ENCODE peak calls at places on chromosomes 13 and 19, in ten cellular contexts. F is psoas muscle, G is aorta, U is right lobe of liver, A is pancreas, P is lower lobe of right lung, H is mucosa of descending colon, X is heart left ventricle, K is PC-3, S is body of pancreas. Q is an unnamed sample.

GRCh38 chr13:91907398-91907797 is 509.0 kb downstream of the GPC5 start:
- ATAC-seq in S (no peak), A (no peak), F (no peak), G (no peak), K (no peak), P (no peak), H (no peak), X (no peak), U (no peak), Q (no peak)

GRCh38 chr13:110442946-110443632 is 118.4 kb downstream of the RAB20 start:
- ATAC-seq in X (no peak), H (peak; percentile 8), F (no peak), K (no peak), U (no peak), A (no peak), P (no peak), S (no peak), G (no peak), Q (peak; percentile 8)

GRCh38 chr19:29329460-29330134 is 116.6 kb upstream of the UQCRFS1 start:
- ATAC-seq in S (no peak), F (no peak), P (no peak), X (no peak), G (no peak), A (no peak), H (no peak), K (no peak), U (peak; percentile 31), Q (no peak)

GRCh38 chr19:2524840-2525723 is 49.2 kb downstream of the GADD45B start:
- ATAC-seq in X (peak; percentile 40), U (peak; percentile 63), P (peak; percentile 38), H (peak; percentile 31), F (peak; percentile 59), A (peak; percentile 31), S (no peak), G (peak; percentile 82), K (peak; percentile 89), Q (peak; percentile 37)

GRCh38 chr13:51313619-51314018 is 25.9 kb upstream of the SERPINE3 start:
- ATAC-seq in S (no peak), H (no peak), P (no peak), U (no peak), X (no peak), K (no peak), A (no peak), F (no peak), G (no peak), Q (no peak)

GRCh38 chr13:41356788-41357187 is 45.7 kb downstream of the NAA16 start:
- ATAC-seq in P (no peak), G (no peak), S (no peak), U (no peak), A (no peak), K (peak; percentile 68), F (no peak), H (peak; percentile 52), X (no peak), Q (no peak)

GRCh38 chr13:48853381-48854102 is 122.2 kb upstream of the FNDC3A start:
- ATAC-seq in H (no peak), S (no peak), U (peak; percentile 31), A (no peak), F (no peak), K (no peak), P (no peak), G (no peak), X (no peak), Q (no peak)

GRCh38 chr13:79307433-79307861 is 98.6 kb downstream of the RBM26 start:
- ATAC-seq in G (no peak), P (peak; percentile 61), S (no peak), K (peak; percentile 67), A (peak; percentile 28), H (no peak), F (no peak), U (no peak), X (no peak), Q (no peak)

GRCh38 chr13:20814224-20814910 is 40.6 kb upstream of the EEF1AKMT1 start:
- ATAC-seq in G (peak; percentile 93), P (peak; percentile 98), K (peak; percentile 81), F (peak; percentile 96), A (peak; percentile 97), X (peak; percentile 95), S (peak; percentile 99), U (peak; percentile 81), H (peak; percentile 76), Q (peak; percentile 97)

GRCh38 chr13:98807774-98808173 is 55.3 kb upstream of the SLC15A1 start:
- ATAC-seq in U (no peak), X (no peak), G (no peak), P (no peak), A (no peak), S (no peak), H (no peak), K (no peak), F (no peak), Q (no peak)
- H3K36me3 ChIP-seq in U (no peaks in the 10 kb centered on the region), X (peaks cover 78% of the 10 kb centered on the region), G (peaks cover 1% of the 10 kb centered on the region), P (peaks cover 81% of the 10 kb centered on the region), A (peaks cover 2% of the 10 kb centered on the region), S (no peaks in the 10 kb centered on the region), H (no peaks in the 10 kb centered on the region), K (no peaks in the 10 kb centered on the region), F (peaks cover 11% of the 10 kb centered on the region), Q (peaks cover 77% of the 10 kb centered on the region)

DNA sequence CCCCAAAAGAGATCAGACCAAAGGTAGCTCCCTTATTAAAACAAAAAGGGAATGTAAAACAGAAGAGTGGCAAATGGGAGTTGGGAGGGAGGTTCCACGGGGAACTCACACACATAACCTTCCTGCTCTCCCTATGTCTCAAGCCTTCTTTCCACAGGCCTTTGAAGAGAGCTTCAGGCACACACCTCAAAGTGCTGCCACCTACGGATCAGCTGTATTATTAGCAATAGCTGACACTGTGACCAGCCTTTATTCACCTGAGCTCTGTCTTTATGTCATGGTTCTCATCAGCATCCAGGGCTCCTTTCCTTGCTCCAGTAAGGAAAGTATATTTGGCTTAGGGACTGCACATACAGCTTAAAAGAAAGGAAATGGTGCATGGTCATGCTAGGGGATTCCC is 11.3 kb downstream of the ZNF571 start:
- ATAC-seq in S (no peak), A (no peak), P (no peak), F (no peak), G (no peak), X (no peak), U (no peak), K (no peak), H (no peak), Q (no peak)
- H3K36me3 ChIP-seq in S (peaks cover 24% of the 10 kb centered on the region), A (peaks cover 23% of the 10 kb centered on the region), P (peaks cover 47% of the 10 kb centered on the region), F (peaks cover 26% of the 10 kb centered on the region), G (peaks cover 27% of the 10 kb centered on the region), X (peaks cover 47% of the 10 kb centered on the region), U (no peaks in the 10 kb centered on the region), K (peaks cover 62% of the 10 kb centered on the region), H (no peaks in the 10 kb centered on the region), Q (peaks cover 8% of the 10 kb centered on the region)

DNA sequence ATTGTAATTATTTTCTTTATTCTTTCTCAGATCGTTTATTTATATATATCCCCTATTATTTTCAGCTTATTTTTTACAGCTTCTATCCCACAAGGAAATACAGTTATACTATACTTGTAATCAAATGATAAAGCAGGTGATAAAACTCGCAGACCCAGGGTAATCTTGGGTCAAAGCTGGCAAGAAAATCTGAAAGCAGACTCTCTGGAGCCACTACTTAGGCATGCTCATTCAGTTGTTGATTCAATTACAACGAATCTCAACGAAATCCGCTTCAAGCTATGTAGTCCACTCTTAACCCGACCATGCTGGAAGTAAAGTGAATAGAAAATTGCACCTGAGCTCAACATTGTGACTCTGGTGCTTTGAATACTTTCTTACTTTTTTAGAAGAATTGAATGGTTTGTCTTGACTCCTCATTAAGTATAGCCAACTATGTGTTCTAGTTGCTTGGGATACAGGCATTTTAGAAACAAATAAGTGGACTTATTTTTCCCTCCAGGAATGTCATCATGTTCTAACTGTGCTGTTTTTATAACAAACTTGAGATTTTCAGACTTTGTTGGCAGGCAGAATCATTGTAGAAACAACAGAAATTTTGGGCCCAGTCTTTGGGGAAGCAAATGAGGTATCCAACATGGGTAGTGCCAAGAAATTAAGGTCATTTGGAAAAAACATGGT is 21.4 kb downstream of the ESD start:
- ATAC-seq in P (no peak), X (no peak), H (no peak), F (no peak), A (no peak), S (no peak), K (no peak), G (peak; percentile 64), U (no peak), Q (peak; percentile 39)
- H3K36me3 ChIP-seq in P (peaks cover 92% of the 10 kb centered on the region), X (peaks cover 100% of the 10 kb centered on the region), H (no peaks in the 10 kb centered on the region), F (peaks cover 4% of the 10 kb centered on the region), A (peaks cover 8% of the 10 kb centered on the region), S (peaks cover 3% of the 10 kb centered on the region), K (peaks cover 39% of the 10 kb centered on the region), G (no peaks in the 10 kb centered on the region), U (peaks cover 43% of the 10 kb centered on the region), Q (peaks cover 86% of the 10 kb centered on the region)

DNA sequence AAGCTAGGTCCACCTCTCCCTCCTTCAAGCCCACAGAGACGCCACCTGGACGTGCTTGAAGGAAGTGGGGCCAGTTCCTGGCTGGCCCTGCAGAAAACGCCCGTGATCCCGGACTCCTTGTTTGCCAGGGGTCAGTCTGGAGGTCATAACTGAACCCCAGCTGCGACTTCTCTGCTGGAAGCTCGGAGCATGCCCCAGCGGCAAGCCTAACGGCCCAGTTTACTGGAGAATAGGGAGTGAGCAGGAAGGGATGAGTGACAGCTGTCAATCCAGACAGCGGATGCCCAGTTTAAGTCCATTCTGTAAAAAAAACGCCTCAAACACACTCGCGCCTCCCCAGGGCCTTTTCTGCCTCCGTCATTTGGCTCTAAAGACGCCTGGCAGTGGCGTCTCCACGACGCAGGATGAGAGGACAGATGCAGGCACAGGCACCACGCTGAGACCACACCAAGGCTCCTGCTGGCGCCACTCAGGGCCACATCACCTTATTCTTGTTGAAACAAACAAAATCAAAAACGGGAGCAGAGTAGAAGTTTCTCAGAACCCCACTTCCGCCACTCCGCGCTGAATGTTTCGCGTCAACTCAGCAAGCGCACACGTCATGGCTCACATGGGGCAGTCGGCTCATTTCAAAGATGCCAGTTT is 57.6 kb downstream of the RASA3 start:
- ATAC-seq in A (no peak), K (no peak), P (no peak), U (no peak), S (no peak), G (no peak), F (no peak), X (no peak), H (no peak), Q (no peak)
- H3K36me3 ChIP-seq in A (no peaks in the 10 kb centered on the region), K (no peaks in the 10 kb centered on the region), P (peaks cover 16% of the 10 kb centered on the region), U (no peaks in the 10 kb centered on the region), S (no peaks in the 10 kb centered on the region), G (no peaks in the 10 kb centered on the region), F (no peaks in the 10 kb centered on the region), X (peaks cover 4% of the 10 kb centered on the region), H (no peaks in the 10 kb centered on the region), Q (no peaks in the 10 kb centered on the region)

DNA sequence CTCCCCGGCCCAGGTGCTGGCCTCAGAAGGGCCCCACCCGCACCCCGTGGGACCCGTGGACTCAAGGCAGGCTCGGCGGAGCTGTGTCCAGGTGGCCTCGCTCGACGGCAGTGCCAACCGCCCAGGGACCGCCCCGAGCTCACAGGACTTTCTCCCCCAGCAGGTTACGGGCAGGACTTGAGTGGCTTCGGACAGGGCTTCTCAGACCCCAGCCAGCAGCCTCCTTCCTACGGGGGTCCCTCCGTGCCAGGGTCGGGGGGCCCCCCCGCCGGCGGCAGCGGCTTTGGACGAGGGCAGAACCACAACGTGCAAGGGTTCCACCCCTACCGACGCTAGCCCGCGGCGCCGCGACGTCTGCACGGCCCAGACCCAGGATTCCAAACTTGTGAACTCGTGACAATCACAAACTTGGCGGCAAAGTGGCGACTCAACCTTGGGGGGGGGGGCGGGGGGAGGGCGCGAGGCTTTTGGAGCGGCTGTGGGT is 3.6 kb upstream of the RPS15 start:
- ATAC-seq in K (no peak), H (no peak), F (no peak), A (no peak), P (no peak), U (no peak), S (no peak), G (no peak), X (no peak), Q (no peak)
- H3K36me3 ChIP-seq in K (peaks cover 4% of the 10 kb centered on the region), H (peaks cover 6% of the 10 kb centered on the region), F (peaks cover 3% of the 10 kb centered on the region), A (peaks cover 16% of the 10 kb centered on the region), P (peaks cover 66% of the 10 kb centered on the region), U (peaks cover 13% of the 10 kb centered on the region), S (peaks cover 17% of the 10 kb centered on the region), G (no peaks in the 10 kb centered on the region), X (peaks cover 61% of the 10 kb centered on the region), Q (no peaks in the 10 kb centered on the region)

Q was measured in gastroesophageal sphincter.